ENCODE peak calls at places on chromosomes 11 and 22, in five cellular contexts. N, K, O, E and R are unnamed samples.

GRCh38 chr11:60862171-60862570 is 5.2 kb upstream of the ZP1 start:
- DNase-seq in N (no peak), K (no peak), O (no peak), E (no peak), R (no peak)

GRCh38 chr22:31628969-31629723 is 32.9 kb downstream of the PISD start:
- DNase-seq in N (no peak), K (no peak), O (no peak), E (no peak), R (no peak)

GRCh38 chr22:38869663-38870062 is 2.4 kb downstream of the CBX6 start:
- DNase-seq in N (no peak), K (no peak), O (no peak), E (no peak), R (no peak)

GRCh38 chr11:47593934-47594855 is at the start of gene C1QTNF4:
- DNase-seq in N (no peak), K (no peak), O (no peak), E (no peak), R (no peak)

GRCh38 chr11:125262194-125262824 is 97.8 kb downstream of the PKNOX2 start:
- DNase-seq in N (no peak), K (no peak), O (peak; percentile 26), E (no peak), R (peak; percentile 39)

GRCh38 chr11:28965824-28966223 is 857.6 kb downstream of the METTL15 start:
- DNase-seq in N (no peak), K (no peak), O (no peak), E (no peak), R (no peak)

GRCh38 chr11:117058761-117059233 is 39.4 kb downstream of the SIK3 start:
- DNase-seq in N (no peak), K (no peak), O (no peak), E (no peak), R (no peak)

GRCh38 chr11:16000065-16000464 is 356.3 kb downstream of the SOX6 start:
- DNase-seq in N (no peak), K (no peak), O (no peak), E (no peak), R (no peak)

GRCh38 chr11:130216591-130217132 is 57.1 kb downstream of the ST14 start:
- DNase-seq in N (no peak), K (no peak), O (no peak), E (no peak), R (peak; percentile 11)

GRCh38 chr22:38989461-38989860 is 7.3 kb downstream of the APOBEC3B start:
- DNase-seq in N (no peak), K (no peak), O (no peak), E (no peak), R (no peak)

GRCh38 chr11:36312593-36312990 is 16.5 kb downstream of the PRR5L start:
- DNase-seq in N (no peak), K (no peak), O (no peak), E (no peak), R (no peak)

GRCh38 chr11:122333476-122333875 is 217.5 kb upstream of the BLID start:
- DNase-seq in N (no peak), K (no peak), O (no peak), E (no peak), R (no peak)

GRCh38 chr11:74226907-74227306 is 55.8 kb downstream of the PPME1 start:
- DNase-seq in N (no peak), K (no peak), O (no peak), E (no peak), R (no peak)

GRCh38 chr11:84524422-84525051 is 1102.6 kb downstream of the DLG2 start:
- DNase-seq in N (no peak), K (no peak), O (no peak), E (peak; percentile 19), R (peak; percentile 32)

GRCh38 chr22:48823941-48824340 is 1003.7 kb downstream of the BRD1 start:
- DNase-seq in N (no peak), K (no peak), O (no peak), E (no peak), R (no peak)

GRCh38 chr11:31820438-31820818 is 9.3 kb upstream of the PAX6 start:
- DNase-seq in N (no peak), K (no peak), O (no peak), E (no peak), R (no peak)

GRCh38 chr11:73875840-73876239 is 806 bp downstream of the COA4 start:
- DNase-seq in N (no peak), K (no peak), O (no peak), E (no peak), R (no peak)

GRCh38 chr11:104798794-104799193 is 99.5 kb downstream of the CASP12 start:
- DNase-seq in N (no peak), K (no peak), O (no peak), E (no peak), R (no peak)

GRCh38 chr11:119975561-119976152 is 162.3 kb downstream of the TRIM29 start:
- DNase-seq in N (peak; percentile 33), K (no peak), O (no peak), E (no peak), R (no peak)

GRCh38 chr11:46698597-46698996 is 1.8 kb downstream of the ARHGAP1 start:
- DNase-seq in N (no peak), K (no peak), O (no peak), E (no peak), R (no peak)

GRCh38 chr11:57567210-57567511 is 311 bp downstream of the UBE2L6 start:
- DNase-seq in N (no peak), K (no peak), O (no peak), E (no peak), R (peak; percentile 34)

GRCh38 chr22:40224702-40225101 is 47.0 kb downstream of the TNRC6B start:
- DNase-seq in N (no peak), K (no peak), O (no peak), E (no peak), R (no peak)

GRCh38 chr11:45756384-45757010 is 48.5 kb upstream of the SLC35C1 start:
- DNase-seq in N (no peak), K (no peak), O (no peak), E (no peak), R (no peak)

GRCh38 chr11:3617990-3618389 is 23.8 kb downstream of the ART5 start:
- DNase-seq in N (no peak), K (no peak), O (no peak), E (no peak), R (no peak)

GRCh38 chr22:38850941-38851849 is 7.4 kb upstream of the NPTXR start:
- DNase-seq in N (no peak), K (no peak), O (no peak), E (peak; percentile 59), R (no peak)

GRCh38 chr11:68412593-68413475 is 47.7 kb upstream of the PPP6R3 start:
- DNase-seq in N (peak; percentile 52), K (no peak), O (no peak), E (no peak), R (no peak)

GRCh38 chr11:88315981-88316441 is 21.5 kb downstream of the CTSC start:
- DNase-seq in N (no peak), K (no peak), O (no peak), E (no peak), R (no peak)

GRCh38 chr11:35173620-35174278 is 34.8 kb downstream of the CD44 start:
- DNase-seq in N (no peak), K (no peak), O (no peak), E (no peak), R (no peak)

GRCh38 chr11:10302744-10303557 is 1.9 kb upstream of the ADM start:
- DNase-seq in N (peak; percentile 89), K (no peak), O (peak; percentile 84), E (no peak), R (peak; percentile 90)

GRCh38 chr11:122038543-122038942 is 77.5 kb downstream of the BLID start:
- DNase-seq in N (no peak), K (peak; percentile 18), O (no peak), E (no peak), R (no peak)

GRCh38 chr11:113372317-113372716 is 15.3 kb upstream of the ANKK1 start:
- DNase-seq in N (no peak), K (no peak), O (no peak), E (no peak), R (no peak)

GRCh38 chr11:118212131-118212725 is 12.6 kb downstream of the JAML start:
- DNase-seq in N (peak; percentile 31), K (no peak), O (no peak), E (no peak), R (no peak)
- H3K4me1 ChIP-seq in N (peaks cover 26% of the 10 kb centered on the region), K (peaks cover 4% of the 10 kb centered on the region), O (no peaks in the 10 kb centered on the region), E (no peaks in the 10 kb centered on the region), R (no peaks in the 10 kb centered on the region)

GRCh38 chr11:76382209-76382608 is 1.1 kb downstream of the GVQW3 start:
- DNase-seq in N (no peak), K (no peak), O (no peak), E (no peak), R (no peak)
- H3K27ac ChIP-seq in N (no peak overlapping the region), K (no peak overlapping the region), O (no peak overlapping the region), E (no peak overlapping the region), R (no peak overlapping the region)

GRCh38 chr11:1479678-1480118 is 6.9 kb downstream of the MOB2 start:
- DNase-seq in N (peak; percentile 2), K (no peak), O (no peak), E (no peak), R (no peak)
- H3K4me1 ChIP-seq in N (peaks cover 63% of the 10 kb centered on the region), K (no peaks in the 10 kb centered on the region), O (peaks cover 29% of the 10 kb centered on the region), E (no peaks in the 10 kb centered on the region), R (peaks cover 15% of the 10 kb centered on the region)

GRCh38 chr11:78961938-78962701 is 387.5 kb upstream of the NARS2 start:
- DNase-seq in N (no peak), K (no peak), O (no peak), E (no peak), R (peak; percentile 71)

GRCh38 chr11:78967811-78968210 is 393.1 kb upstream of the NARS2 start:
- DNase-seq in N (no peak), K (no peak), O (no peak), E (no peak), R (no peak)
- H3K27ac ChIP-seq in N (no peak overlapping the region), K (no peak overlapping the region), O (no peak overlapping the region), E (no peak overlapping the region), R (no peak overlapping the region)

GRCh38 chr11:96217206-96217605 is 125.8 kb downstream of the MAML2 start:
- DNase-seq in N (no peak), K (no peak), O (no peak), E (no peak), R (no peak)

GRCh38 chr11:96218013-96218412 is 125.0 kb downstream of the MAML2 start:
- DNase-seq in N (no peak), K (no peak), O (no peak), E (no peak), R (no peak)

GRCh38 chr11:96219981-96220623 is 122.9 kb downstream of the MAML2 start:
- DNase-seq in N (no peak), K (no peak), O (no peak), E (no peak), R (no peak)

GRCh38 chr11:96221244-96222070 is 121.5 kb downstream of the MAML2 start:
- DNase-seq in N (no peak), K (no peak), O (no peak), E (no peak), R (no peak)

DNA sequence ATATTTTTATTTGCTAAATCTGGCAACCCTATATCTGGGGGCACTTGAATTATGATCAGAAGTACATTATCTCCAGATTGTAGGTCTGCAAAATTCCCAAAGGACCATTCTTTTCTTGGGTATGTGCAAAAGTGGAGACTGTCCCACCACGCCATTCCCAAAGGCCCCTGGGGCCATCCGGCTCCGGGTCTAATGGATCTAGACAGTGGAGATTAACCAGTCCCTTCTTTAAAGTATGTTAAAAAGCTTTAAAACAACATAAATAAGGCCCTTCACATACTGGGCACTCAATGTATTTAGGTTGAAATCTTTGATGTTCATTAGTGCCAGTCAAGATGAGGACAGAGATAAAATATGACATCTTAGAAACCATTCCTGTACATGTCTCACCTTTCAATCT is 124.1 kb downstream of the MAML2 start:
- DNase-seq in N (no peak), K (no peak), O (no peak), E (no peak), R (no peak)
- H3K4me1 ChIP-seq in N (peaks cover 81% of the 10 kb centered on the region), K (no peaks in the 10 kb centered on the region), O (peaks cover 29% of the 10 kb centered on the region), E (peaks cover 35% of the 10 kb centered on the region), R (peaks cover 16% of the 10 kb centered on the region)

GRCh38 chr11:63613517-63614135 is 607 bp downstream of the PLAAT3 start:
- DNase-seq in N (peak; percentile 49), K (no peak), O (peak; percentile 40), E (peak; percentile 36), R (peak; percentile 82)
- H3K27ac ChIP-seq in N (peak overlapping the region; percentile 94), K (no peak overlapping the region), O (peak overlapping the region; percentile 94), E (peak overlapping the region; percentile 71), R (peak overlapping the region; percentile 82)